ENCODE peak calls at places on chromosomes 1 and 21, in ten cellular contexts. One of them, this sample, is unnamed.

GRCh38 chr1:208203127-208203847 is 40.9 kb downstream of the PLXNA2 start:
- DNase-seq in cardiac muscle cell: peak
- DNase-seq in fibroblast of lung: peak
- DNase-seq in tibial artery: no peak
- DNase-seq in brain microvascular endothelial cell: peak
- DNase-seq in left ventricle myocardium inferior: peak
- DNase-seq in dorsolateral prefrontal cortex: peak
- DNase-seq in B cell: no peak
- DNase-seq in HFFc6: no peak
- DNase-seq in BE2C: no peak
- DNase-seq in this sample: no peak

GRCh38 chr21:28833609-28834008 is 159.1 kb downstream of the LTN1 start:
- DNase-seq in HFFc6: no peak
- DNase-seq in tibial artery: no peak
- DNase-seq in fibroblast of lung: no peak
- DNase-seq in dorsolateral prefrontal cortex: no peak
- DNase-seq in left ventricle myocardium inferior: no peak
- DNase-seq in B cell: no peak
- DNase-seq in cardiac muscle cell: no peak
- DNase-seq in BE2C: no peak
- DNase-seq in brain microvascular endothelial cell: no peak
- DNase-seq in this sample: no peak

GRCh38 chr1:22788298-22788697 is 77.7 kb downstream of the EPHB2 start:
- DNase-seq in B cell: no peak
- DNase-seq in HFFc6: no peak
- DNase-seq in left ventricle myocardium inferior: peak
- DNase-seq in dorsolateral prefrontal cortex: no peak
- DNase-seq in cardiac muscle cell: no peak
- DNase-seq in tibial artery: no peak
- DNase-seq in fibroblast of lung: no peak
- DNase-seq in BE2C: no peak
- DNase-seq in brain microvascular endothelial cell: no peak
- DNase-seq in this sample: no peak

GRCh38 chr1:214549604-214550338 is 1.6 kb downstream of the PTPN14 start:
- DNase-seq in left ventricle myocardium inferior: no peak
- DNase-seq in dorsolateral prefrontal cortex: no peak
- DNase-seq in cardiac muscle cell: peak
- DNase-seq in brain microvascular endothelial cell: peak
- DNase-seq in fibroblast of lung: peak
- DNase-seq in B cell: no peak
- DNase-seq in BE2C: no peak
- DNase-seq in HFFc6: peak
- DNase-seq in tibial artery: no peak
- DNase-seq in this sample: no peak

GRCh38 chr1:233587958-233588799 is 25.7 kb upstream of the KCNK1 start:
- DNase-seq in brain microvascular endothelial cell: no peak
- DNase-seq in dorsolateral prefrontal cortex: no peak
- DNase-seq in tibial artery: no peak
- DNase-seq in B cell: no peak
- DNase-seq in BE2C: no peak
- DNase-seq in left ventricle myocardium inferior: no peak
- DNase-seq in fibroblast of lung: no peak
- DNase-seq in cardiac muscle cell: no peak
- DNase-seq in HFFc6: no peak
- DNase-seq in this sample: no peak

GRCh38 chr1:13583592-13583963 is at the start of gene PDPN:
- DNase-seq in HFFc6: no peak
- DNase-seq in dorsolateral prefrontal cortex: no peak
- DNase-seq in brain microvascular endothelial cell: no peak
- DNase-seq in left ventricle myocardium inferior: peak
- DNase-seq in cardiac muscle cell: peak
- DNase-seq in BE2C: no peak
- DNase-seq in fibroblast of lung: peak
- DNase-seq in tibial artery: peak
- DNase-seq in B cell: no peak
- DNase-seq in this sample: no peak

GRCh38 chr1:46806196-46807020 is 7.6 kb downstream of the CYP4B1 start:
- DNase-seq in left ventricle myocardium inferior: peak
- DNase-seq in tibial artery: peak
- DNase-seq in dorsolateral prefrontal cortex: no peak
- DNase-seq in HFFc6: no peak
- DNase-seq in BE2C: no peak
- DNase-seq in brain microvascular endothelial cell: no peak
- DNase-seq in fibroblast of lung: no peak
- DNase-seq in B cell: no peak
- DNase-seq in cardiac muscle cell: peak
- DNase-seq in this sample: peak

GRCh38 chr1:192905049-192905448 is 96.2 kb downstream of the RGS2 start:
- DNase-seq in fibroblast of lung: no peak
- DNase-seq in brain microvascular endothelial cell: no peak
- DNase-seq in dorsolateral prefrontal cortex: no peak
- DNase-seq in left ventricle myocardium inferior: no peak
- DNase-seq in tibial artery: no peak
- DNase-seq in BE2C: no peak
- DNase-seq in cardiac muscle cell: peak
- DNase-seq in HFFc6: no peak
- DNase-seq in B cell: no peak
- DNase-seq in this sample: no peak

GRCh38 chr1:27410709-27411108 is 18.3 kb downstream of the GPR3 start:
- DNase-seq in dorsolateral prefrontal cortex: no peak
- DNase-seq in brain microvascular endothelial cell: no peak
- DNase-seq in left ventricle myocardium inferior: no peak
- DNase-seq in HFFc6: no peak
- DNase-seq in B cell: no peak
- DNase-seq in fibroblast of lung: no peak
- DNase-seq in BE2C: no peak
- DNase-seq in tibial artery: no peak
- DNase-seq in cardiac muscle cell: no peak
- DNase-seq in this sample: no peak

GRCh38 chr1:223486366-223486765 is 93.2 kb downstream of the CCDC185 start:
- DNase-seq in cardiac muscle cell: no peak
- DNase-seq in brain microvascular endothelial cell: no peak
- DNase-seq in dorsolateral prefrontal cortex: no peak
- DNase-seq in HFFc6: no peak
- DNase-seq in fibroblast of lung: no peak
- DNase-seq in tibial artery: peak
- DNase-seq in left ventricle myocardium inferior: no peak
- DNase-seq in B cell: no peak
- DNase-seq in BE2C: no peak
- DNase-seq in this sample: no peak

GRCh38 chr1:89460348-89460747 is 64.3 kb upstream of the LRRC8B start:
- DNase-seq in left ventricle myocardium inferior: no peak
- DNase-seq in BE2C: no peak
- DNase-seq in B cell: no peak
- DNase-seq in tibial artery: no peak
- DNase-seq in dorsolateral prefrontal cortex: no peak
- DNase-seq in brain microvascular endothelial cell: no peak
- DNase-seq in cardiac muscle cell: no peak
- DNase-seq in HFFc6: no peak
- DNase-seq in fibroblast of lung: no peak
- DNase-seq in this sample: no peak

GRCh38 chr1:43062527-43063080 is 103.9 kb upstream of the SLC2A1 start:
- DNase-seq in dorsolateral prefrontal cortex: no peak
- DNase-seq in left ventricle myocardium inferior: no peak
- DNase-seq in brain microvascular endothelial cell: no peak
- DNase-seq in tibial artery: no peak
- DNase-seq in cardiac muscle cell: no peak
- DNase-seq in fibroblast of lung: no peak
- DNase-seq in B cell: no peak
- DNase-seq in BE2C: no peak
- DNase-seq in HFFc6: no peak
- DNase-seq in this sample: no peak

GRCh38 chr1:21292991-21293536 is 2.8 kb upstream of the ECE1 start:
- DNase-seq in B cell: peak
- DNase-seq in brain microvascular endothelial cell: no peak
- DNase-seq in tibial artery: no peak
- DNase-seq in dorsolateral prefrontal cortex: no peak
- DNase-seq in fibroblast of lung: no peak
- DNase-seq in left ventricle myocardium inferior: no peak
- DNase-seq in BE2C: no peak
- DNase-seq in cardiac muscle cell: no peak
- DNase-seq in HFFc6: no peak
- DNase-seq in this sample: peak

GRCh38 chr1:8423702-8424538 is 106.0 kb downstream of the SLC45A1 start:
- DNase-seq in fibroblast of lung: peak
- DNase-seq in brain microvascular endothelial cell: peak
- DNase-seq in BE2C: peak
- DNase-seq in B cell: peak
- DNase-seq in tibial artery: peak
- DNase-seq in dorsolateral prefrontal cortex: no peak
- DNase-seq in HFFc6: peak
- DNase-seq in cardiac muscle cell: peak
- DNase-seq in left ventricle myocardium inferior: peak
- DNase-seq in this sample: peak

GRCh38 chr1:96865731-96866684 is 144.4 kb downstream of the PTBP2 start:
- DNase-seq in HFFc6: peak
- DNase-seq in tibial artery: no peak
- DNase-seq in dorsolateral prefrontal cortex: no peak
- DNase-seq in brain microvascular endothelial cell: peak
- DNase-seq in fibroblast of lung: peak
- DNase-seq in left ventricle myocardium inferior: no peak
- DNase-seq in cardiac muscle cell: peak
- DNase-seq in BE2C: no peak
- DNase-seq in B cell: no peak
- DNase-seq in this sample: no peak

GRCh38 chr1:220339581-220339980 is 67.3 kb upstream of the RAB3GAP2 start:
- DNase-seq in dorsolateral prefrontal cortex: no peak
- DNase-seq in HFFc6: no peak
- DNase-seq in tibial artery: no peak
- DNase-seq in fibroblast of lung: no peak
- DNase-seq in BE2C: no peak
- DNase-seq in cardiac muscle cell: no peak
- DNase-seq in left ventricle myocardium inferior: no peak
- DNase-seq in brain microvascular endothelial cell: no peak
- DNase-seq in B cell: no peak
- DNase-seq in this sample: no peak
- TF ChIP-seq CTCF in dorsolateral prefrontal cortex: no peak
- TF ChIP-seq CTCF in HFFc6: no peak
- TF ChIP-seq CTCF in tibial artery: no peak
- TF ChIP-seq CTCF in fibroblast of lung: no peak
- TF ChIP-seq CTCF in BE2C: no peak
- TF ChIP-seq CTCF in cardiac muscle cell: no peak
- TF ChIP-seq CTCF in left ventricle myocardium inferior: peak
- TF ChIP-seq CTCF in brain microvascular endothelial cell: no peak
- TF ChIP-seq CTCF in B cell: no peak
- TF ChIP-seq CTCF in this sample: no peak

DNA sequence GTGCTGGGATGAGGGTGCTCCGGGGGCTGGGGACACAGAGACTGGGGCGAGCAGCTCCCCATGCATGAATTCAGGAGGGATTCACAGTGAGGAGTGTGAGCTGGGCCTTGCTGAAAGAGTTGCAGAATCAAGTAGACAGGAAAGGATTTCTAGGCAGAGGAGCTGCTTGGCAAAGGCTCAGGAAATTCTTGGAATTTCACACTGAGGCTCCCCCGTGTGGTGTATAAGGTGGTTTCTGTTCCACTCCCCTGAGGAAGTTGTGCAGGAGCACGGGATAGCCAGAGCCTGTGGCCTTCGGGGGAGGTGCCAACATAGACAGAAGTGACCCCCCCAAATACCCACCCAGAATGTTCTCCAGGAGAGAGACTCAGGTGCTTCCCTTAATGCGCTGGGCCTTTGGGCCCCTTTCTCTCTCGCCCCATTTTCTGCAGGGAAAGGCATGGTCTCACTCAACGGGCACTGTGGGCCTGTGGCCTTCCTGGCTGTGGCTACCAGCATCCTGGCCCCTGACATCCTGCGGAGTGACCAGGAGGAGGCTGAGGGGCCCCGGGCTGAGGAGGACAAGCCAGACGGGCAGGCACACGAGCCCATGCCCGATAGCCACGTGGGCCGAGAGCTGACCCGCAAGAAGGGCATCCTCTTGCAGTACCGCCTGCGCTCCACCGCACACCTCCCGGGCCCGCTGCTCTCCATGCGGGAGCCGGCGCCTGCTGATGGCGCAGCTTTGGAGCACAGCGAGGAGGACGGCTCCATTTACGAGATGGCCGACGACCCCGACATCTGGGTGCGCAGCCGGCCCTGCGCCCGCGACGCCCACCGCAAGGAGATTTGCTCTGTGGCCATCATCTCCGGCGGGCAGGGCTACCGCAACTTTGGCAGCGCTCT is 58.5 kb upstream of the ACTL8 start:
- DNase-seq in cardiac muscle cell: peak
- DNase-seq in BE2C: no peak
- DNase-seq in fibroblast of lung: peak
- DNase-seq in HFFc6: peak
- DNase-seq in dorsolateral prefrontal cortex: peak
- DNase-seq in B cell: no peak
- DNase-seq in brain microvascular endothelial cell: peak
- DNase-seq in left ventricle myocardium inferior: no peak
- DNase-seq in tibial artery: no peak
- DNase-seq in this sample: no peak
- TF ChIP-seq CTCF in cardiac muscle cell: peak
- TF ChIP-seq CTCF in BE2C: peak
- TF ChIP-seq CTCF in fibroblast of lung: peak
- TF ChIP-seq CTCF in HFFc6: peak
- TF ChIP-seq CTCF in dorsolateral prefrontal cortex: peak
- TF ChIP-seq CTCF in B cell: no peak
- TF ChIP-seq CTCF in brain microvascular endothelial cell: peak
- TF ChIP-seq CTCF in left ventricle myocardium inferior: peak
- TF ChIP-seq CTCF in tibial artery: no peak
- TF ChIP-seq CTCF in this sample: no peak

GRCh38 chr1:56340977-56341376 is 238.4 kb downstream of the PLPP3 start:
- DNase-seq in HFFc6: no peak
- DNase-seq in BE2C: no peak
- DNase-seq in fibroblast of lung: no peak
- DNase-seq in left ventricle myocardium inferior: no peak
- DNase-seq in tibial artery: no peak
- DNase-seq in brain microvascular endothelial cell: no peak
- DNase-seq in dorsolateral prefrontal cortex: no peak
- DNase-seq in B cell: no peak
- DNase-seq in cardiac muscle cell: no peak
- DNase-seq in this sample: no peak
- TF ChIP-seq CTCF in HFFc6: no peak
- TF ChIP-seq CTCF in BE2C: no peak
- TF ChIP-seq CTCF in fibroblast of lung: no peak
- TF ChIP-seq CTCF in left ventricle myocardium inferior: no peak
- TF ChIP-seq CTCF in tibial artery: no peak
- TF ChIP-seq CTCF in brain microvascular endothelial cell: no peak
- TF ChIP-seq CTCF in dorsolateral prefrontal cortex: no peak
- TF ChIP-seq CTCF in B cell: no peak
- TF ChIP-seq CTCF in cardiac muscle cell: no peak
- TF ChIP-seq CTCF in this sample: no peak

DNA sequence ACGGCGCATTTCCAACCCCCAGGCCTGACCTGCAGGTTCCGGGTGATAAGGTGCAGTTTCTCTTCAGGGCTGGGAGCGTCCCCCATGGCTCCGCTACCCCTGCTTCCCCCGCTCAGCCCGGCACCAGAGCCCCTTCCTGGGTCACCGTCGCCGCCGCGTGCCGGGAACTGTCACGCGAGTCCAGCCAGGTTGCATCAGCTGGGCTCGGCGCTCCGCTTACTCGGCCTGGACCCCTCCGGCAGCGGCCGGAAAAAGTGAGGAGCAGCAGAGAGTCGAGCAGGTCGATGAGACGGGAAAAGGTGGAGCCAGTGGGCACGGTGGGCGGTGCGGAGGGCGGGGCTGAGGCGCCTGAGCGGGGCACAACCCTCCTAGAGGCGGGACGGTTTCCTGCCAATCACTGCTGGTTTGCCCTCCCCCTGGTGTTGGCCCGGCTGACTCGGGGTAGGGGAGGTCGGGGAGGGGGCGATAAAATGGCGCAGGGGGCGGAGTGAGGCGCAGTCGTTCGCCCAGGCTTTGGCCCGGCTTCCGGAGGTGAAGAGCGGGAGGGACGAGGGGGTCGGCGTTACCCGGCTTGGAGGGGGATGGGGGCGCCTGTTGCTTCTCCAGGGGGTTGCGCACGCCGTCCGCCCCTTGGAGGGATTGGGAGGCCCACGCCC is at the start of the genes S100PBP and YARS1:
- DNase-seq in fibroblast of lung: peak
- DNase-seq in BE2C: peak
- DNase-seq in dorsolateral prefrontal cortex: peak
- DNase-seq in tibial artery: peak
- DNase-seq in HFFc6: peak
- DNase-seq in cardiac muscle cell: peak
- DNase-seq in brain microvascular endothelial cell: peak
- DNase-seq in B cell: peak
- DNase-seq in left ventricle myocardium inferior: peak
- DNase-seq in this sample: peak
- TF ChIP-seq CTCF in fibroblast of lung: no peak
- TF ChIP-seq CTCF in BE2C: no peak
- TF ChIP-seq CTCF in dorsolateral prefrontal cortex: peak
- TF ChIP-seq CTCF in tibial artery: peak
- TF ChIP-seq CTCF in HFFc6: no peak
- TF ChIP-seq CTCF in cardiac muscle cell: no peak
- TF ChIP-seq CTCF in brain microvascular endothelial cell: no peak
- TF ChIP-seq CTCF in B cell: no peak
- TF ChIP-seq CTCF in left ventricle myocardium inferior: peak
- TF ChIP-seq CTCF in this sample: no peak

This sample was measured in GM13976.